ENCODE peak calls at places on chromosomes 12 and 14, in nine cellular contexts. Y is CD8-positive, alpha-beta T cell; T is tibial nerve; L is HCT116; K is psoas muscle; M is DND-41; X is Karpas-422; R is H9; G is hepatocyte. C is an unnamed sample.

GRCh38 chr12:132571051-132571450 is 39.3 kb downstream of the LRCOL1 start:
- DNase-seq in Y (no peak), T (no peak), L (no peak), K (no peak), M (no peak), X (no peak), R (no peak), G (no peak), C (no peak)

GRCh38 chr14:51020024-51020710 is 74.7 kb downstream of the TRIM9 start:
- DNase-seq in Y (no peak), T (no peak), L (no peak), K (no peak), M (no peak), X (no peak), R (no peak), G (no peak), C (no peak)

GRCh38 chr14:63781686-63782085 is 53.8 kb upstream of the SGPP1 start:
- DNase-seq in Y (no peak), T (no peak), L (peak; percentile 12), K (no peak), M (no peak), X (no peak), R (no peak), G (no peak), C (no peak)

GRCh38 chr12:110804406-110804805 is 42.4 kb upstream of the CCDC63 start:
- DNase-seq in Y (no peak), T (no peak), L (no peak), K (no peak), M (no peak), X (no peak), R (no peak), G (no peak), C (no peak)

GRCh38 chr14:36221097-36221496 is 44.6 kb upstream of the PTCSC3 start:
- DNase-seq in Y (no peak), T (no peak), L (no peak), K (no peak), M (no peak), X (no peak), R (no peak), G (no peak), C (no peak)

GRCh38 chr12:53659609-53660008 is 16.3 kb downstream of the ATP5MC2 start:
- DNase-seq in Y (no peak), T (no peak), L (no peak), K (no peak), M (no peak), X (no peak), R (no peak), G (no peak), C (no peak)

GRCh38 chr12:16586350-16587109 is 19.4 kb downstream of the LMO3 start:
- DNase-seq in Y (no peak), T (no peak), L (no peak), K (no peak), M (no peak), X (no peak), R (no peak), G (peak; percentile 44), C (peak; percentile 53)

GRCh38 chr14:89397569-89397968 is 19.5 kb downstream of the FOXN3 start:
- DNase-seq in Y (no peak), T (no peak), L (no peak), K (no peak), M (no peak), X (no peak), R (no peak), G (no peak), C (no peak)

DNA sequence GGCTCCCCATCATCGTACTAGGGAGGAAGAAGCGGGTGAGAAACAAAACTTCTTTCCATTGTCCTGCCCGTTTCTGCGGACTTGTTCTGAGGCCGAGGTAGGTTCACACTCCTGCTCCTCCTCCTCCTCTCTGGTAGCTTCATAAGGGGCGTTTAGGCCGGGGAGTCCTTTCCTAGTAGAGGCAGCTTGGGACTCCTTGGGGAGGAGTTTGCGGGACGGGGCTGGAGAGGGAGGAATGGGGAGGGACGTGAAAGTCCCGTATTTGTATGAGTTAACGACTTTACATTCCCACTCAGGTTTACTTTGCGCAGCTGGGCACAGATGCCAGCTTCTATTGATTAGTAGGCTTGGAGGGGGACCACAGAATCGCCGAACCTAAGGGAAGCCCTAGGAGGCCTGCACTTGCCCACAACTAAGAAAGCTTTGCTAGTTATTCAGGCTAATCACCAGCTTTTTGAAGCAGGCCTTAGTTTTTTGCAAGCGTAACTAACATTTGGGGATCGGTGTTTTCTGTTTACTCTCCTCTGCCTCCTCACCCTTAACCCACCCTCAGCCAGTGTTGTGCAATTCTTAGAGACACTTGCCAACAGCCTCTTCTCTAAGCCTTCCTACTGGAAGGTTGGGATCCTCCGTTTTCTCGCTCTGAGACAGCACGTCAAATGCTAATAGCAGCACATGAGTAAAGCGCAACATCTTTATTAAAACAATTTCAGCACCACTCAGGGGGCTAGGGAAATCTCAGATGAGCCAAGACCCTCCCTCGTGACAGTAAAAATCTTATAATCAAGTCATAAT is 499 bp downstream of the RNASE4 start:
- DNase-seq in Y (no peak), T (no peak), L (peak; percentile 42), K (peak; percentile 62), M (no peak), X (no peak), R (peak; percentile 68), G (peak; percentile 43), C (peak; percentile 39)
- H3K27ac ChIP-seq in Y (peak overlapping the region; percentile 80), T (peak overlapping the region; percentile 99), L (peak overlapping the region; percentile 97), K (peak overlapping the region; percentile 99), M (peak overlapping the region; percentile 97), X (no peak overlapping the region), R (no peak overlapping the region), G (peak overlapping the region; percentile 99), C (peak overlapping the region; percentile 40)

GRCh38 chr14:75252254-75252837 is 26.3 kb upstream of the FOS start:
- DNase-seq in Y (no peak), T (no peak), L (no peak), K (no peak), M (no peak), X (no peak), R (no peak), G (no peak), C (no peak)
- H3K9me3 ChIP-seq in Y (no peaks in the 10 kb centered on the region), T (no peaks in the 10 kb centered on the region), L (no peaks in the 10 kb centered on the region), K (no peaks in the 10 kb centered on the region), M (no peaks in the 10 kb centered on the region), X (no peaks in the 10 kb centered on the region), R (no peaks in the 10 kb centered on the region), G (no peaks in the 10 kb centered on the region), C (no peaks in the 10 kb centered on the region)

GRCh38 chr14:76133103-76133502 is 18.6 kb upstream of the GPATCH2L start:
- DNase-seq in Y (no peak), T (no peak), L (no peak), K (no peak), M (peak; percentile 56), X (peak; percentile 75), R (peak; percentile 42), G (peak; percentile 50), C (no peak)

GRCh38 chr14:76138758-76139723 is 12.7 kb upstream of the GPATCH2L start:
- DNase-seq in Y (no peak), T (no peak), L (no peak), K (no peak), M (no peak), X (no peak), R (peak; percentile 73), G (no peak), C (no peak)

GRCh38 chr14:76135722-76136121 is 16.0 kb upstream of the GPATCH2L start:
- DNase-seq in Y (no peak), T (no peak), L (no peak), K (no peak), M (no peak), X (no peak), R (peak; percentile 24), G (no peak), C (no peak)

GRCh38 chr14:76138119-76138757 is 13.5 kb upstream of the GPATCH2L start:
- DNase-seq in Y (no peak), T (no peak), L (no peak), K (no peak), M (no peak), X (no peak), R (no peak), G (no peak), C (no peak)

DNA sequence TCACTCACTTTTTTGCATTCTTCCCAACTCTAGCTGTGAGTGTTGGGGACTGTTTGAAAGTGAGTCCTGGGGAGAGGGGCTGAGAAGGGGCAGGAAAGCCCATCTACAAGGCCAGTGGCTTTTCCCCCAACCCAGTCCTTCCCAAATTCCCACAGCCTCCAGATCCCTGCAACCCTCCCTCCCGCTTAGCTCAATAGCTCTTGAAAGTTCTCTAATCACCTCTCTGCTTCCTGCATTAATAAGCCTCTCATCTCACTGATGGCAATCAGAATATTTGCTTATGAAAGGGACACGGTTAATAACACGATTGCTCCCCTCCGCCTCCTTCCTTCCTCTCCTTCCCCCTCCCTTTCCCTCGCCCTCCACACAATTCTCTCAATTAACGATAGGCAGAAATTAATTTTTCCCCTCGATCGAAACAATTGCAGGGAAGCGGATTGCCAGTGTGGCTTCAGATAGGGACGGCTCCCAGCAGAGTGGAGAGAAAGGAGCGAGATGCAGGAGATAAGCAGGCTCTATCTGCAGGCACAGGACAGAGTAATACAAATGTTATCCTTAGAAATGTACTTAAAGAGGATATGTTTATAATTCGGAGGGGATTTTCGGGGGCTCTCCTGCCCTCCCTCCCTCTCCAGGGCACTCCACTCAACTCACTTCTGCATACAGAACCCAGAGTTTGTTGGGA is 15.1 kb upstream of the GPATCH2L start:
- DNase-seq in Y (no peak), T (no peak), L (no peak), K (no peak), M (no peak), X (no peak), R (no peak), G (no peak), C (no peak)
- H3K27me3 ChIP-seq in Y (peaks cover 22% of the 10 kb centered on the region), T (peaks cover 87% of the 10 kb centered on the region), L (peaks cover 43% of the 10 kb centered on the region), K (peaks cover 14% of the 10 kb centered on the region), M (no peaks in the 10 kb centered on the region), X (no peaks in the 10 kb centered on the region), R (peaks cover 15% of the 10 kb centered on the region), G (peaks cover 83% of the 10 kb centered on the region), C (no peaks in the 10 kb centered on the region)

GRCh38 chr12:121539908-121540307 is 40.9 kb downstream of the KDM2B start:
- DNase-seq in Y (no peak), T (no peak), L (no peak), K (no peak), M (no peak), X (no peak), R (no peak), G (no peak), C (no peak)

GRCh38 chr12:121538699-121539061 is 42.1 kb downstream of the KDM2B start:
- DNase-seq in Y (no peak), T (no peak), L (peak; percentile 75), K (no peak), M (no peak), X (peak; percentile 68), R (peak; percentile 89), G (no peak), C (no peak)

GRCh38 chr12:121536929-121537813 is 43.7 kb downstream of the KDM2B start:
- DNase-seq in Y (no peak), T (peak; percentile 66), L (no peak), K (peak; percentile 94), M (no peak), X (peak; percentile 94), R (peak; percentile 70), G (peak; percentile 87), C (peak; percentile 87)

GRCh38 chr12:121536058-121536928 is 44.5 kb downstream of the KDM2B start:
- DNase-seq in Y (peak; percentile 45), T (peak; percentile 76), L (no peak), K (peak; percentile 91), M (no peak), X (peak; percentile 98), R (peak; percentile 93), G (peak; percentile 85), C (peak; percentile 90)

DNA sequence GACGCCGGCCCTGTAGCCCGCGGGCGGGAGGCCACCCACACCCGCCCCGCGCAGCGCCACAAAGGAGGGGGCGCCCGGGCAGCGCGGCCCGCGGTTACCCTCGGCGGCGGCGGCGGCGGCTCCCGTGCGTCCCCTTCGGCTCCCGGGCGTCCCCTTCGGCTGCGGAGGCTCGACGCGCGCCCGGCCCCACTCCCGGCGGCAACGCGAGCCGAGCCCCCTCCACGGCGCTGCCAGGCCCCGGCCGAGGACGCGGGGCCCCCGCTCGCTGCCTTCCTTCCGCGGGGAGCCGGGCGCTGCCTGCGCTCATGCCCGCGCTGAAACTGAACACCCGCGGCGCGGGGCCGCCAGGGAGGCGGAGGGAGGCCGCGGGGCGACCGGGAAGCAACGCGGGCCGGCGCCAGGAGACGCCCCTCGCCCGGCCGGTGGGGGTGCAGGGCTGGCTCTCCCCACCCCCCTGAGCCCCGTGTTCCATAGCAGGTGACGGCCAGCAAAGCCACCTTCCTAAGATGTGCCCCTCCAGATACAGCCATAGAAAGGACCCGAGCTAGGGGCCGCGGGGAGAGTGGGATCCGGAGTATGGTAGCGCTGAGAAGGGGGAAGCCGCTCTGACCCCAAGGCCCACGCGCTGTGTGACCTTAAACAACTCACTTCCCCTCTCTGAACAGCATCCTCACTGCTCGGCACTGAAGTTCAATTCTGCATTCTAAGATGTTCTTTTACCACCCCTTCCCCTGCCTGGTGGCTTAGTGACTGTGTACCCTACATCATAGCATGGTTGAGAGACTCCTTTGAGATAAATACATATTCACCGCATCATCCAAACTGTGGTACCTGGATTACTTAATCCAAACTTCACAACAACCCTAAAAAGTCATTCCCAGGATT is 42.8 kb downstream of the KDM2B start:
- DNase-seq in Y (no peak), T (no peak), L (no peak), K (no peak), M (no peak), X (peak; percentile 79), R (no peak), G (peak; percentile 50), C (no peak)
- H3K27ac ChIP-seq in Y (peak overlapping the region; percentile 80), T (peak overlapping the region; percentile 78), L (peak overlapping the region; percentile 88), K (peak overlapping the region; percentile 92), M (no peak overlapping the region), X (peak overlapping the region; percentile 99), R (no peak overlapping the region), G (peak overlapping the region; percentile 98), C (peak overlapping the region; percentile 93)